ENCODE peak calls at places on chromosomes 13 and 19, in seven cellular contexts. P is neural crest cell, L is GM06990, Q is endodermal cell, I is AG04450, J is fibroblast of the aortic adventitia, F is brain microvascular endothelial cell. B is an unnamed sample.

GRCh38 chr19:11699931-11700794 is 38.6 kb downstream of the ZNF823 start:
- DNase-seq in P (peak; percentile 22), L (no peak), Q (peak; percentile 56), I (peak; percentile 2), J (peak; percentile 56), F (peak; percentile 37), B (no peak)

GRCh38 chr13:75938811-75939525 is 302.8 kb downstream of the LMO7 start:
- DNase-seq in P (no peak), L (no peak), Q (no peak), I (no peak), J (peak; percentile 61), F (no peak), B (no peak)

GRCh38 chr19:46049597-46049996 is 8.8 kb upstream of the IGFL4 start:
- DNase-seq in P (no peak), L (no peak), Q (peak; percentile 89), I (no peak), J (no peak), F (no peak), B (no peak)

GRCh38 chr19:5809053-5809452 is 4.2 kb downstream of the NRTN start:
- DNase-seq in P (no peak), L (no peak), Q (no peak), I (no peak), J (no peak), F (no peak), B (no peak)

GRCh38 chr19:49335784-49336481 is 727 bp downstream of the CD37 start:
- DNase-seq in P (no peak), L (no peak), Q (peak; percentile 11), I (no peak), J (no peak), F (no peak), B (no peak)

GRCh38 chr19:18762125-18763023 is 28.7 kb downstream of the COMP start:
- DNase-seq in P (no peak), L (no peak), Q (no peak), I (no peak), J (peak; percentile 64), F (no peak), B (no peak)

GRCh38 chr19:29724102-29724641 is 9.1 kb upstream of the C19orf12 start:
- DNase-seq in P (peak; percentile 36), L (peak; percentile 31), Q (peak; percentile 77), I (no peak), J (no peak), F (no peak), B (no peak)

GRCh38 chr19:19165396-19165795 is 4.7 kb downstream of the MEF2B start:
- DNase-seq in P (no peak), L (no peak), Q (no peak), I (no peak), J (no peak), F (no peak), B (no peak)

GRCh38 chr19:341386-342127 is 3.0 kb downstream of the MIER2 start:
- DNase-seq in P (no peak), L (no peak), Q (no peak), I (no peak), J (no peak), F (no peak), B (no peak)

GRCh38 chr13:43220873-43221578 is 197.6 kb downstream of the DNAJC15 start:
- DNase-seq in P (no peak), L (no peak), Q (no peak), I (no peak), J (no peak), F (no peak), B (no peak)

GRCh38 chr13:48492123-48493075 is 40.5 kb downstream of the RCBTB2 start:
- DNase-seq in P (no peak), L (peak; percentile 82), Q (no peak), I (no peak), J (peak; percentile 77), F (peak; percentile 11), B (peak; percentile 97)

GRCh38 chr19:44729516-44730033 is 18.9 kb upstream of the BCL3 start:
- DNase-seq in P (no peak), L (no peak), Q (no peak), I (no peak), J (no peak), F (no peak), B (no peak)

GRCh38 chr13:30037766-30038165 is 187.3 kb upstream of the UBL3 start:
- DNase-seq in P (no peak), L (no peak), Q (peak; percentile 23), I (no peak), J (peak; percentile 68), F (no peak), B (no peak)

GRCh38 chr13:100825551-100825950 is 151.0 kb upstream of the TMTC4 start:
- DNase-seq in P (no peak), L (no peak), Q (no peak), I (no peak), J (peak; percentile 79), F (no peak), B (no peak)

GRCh38 chr19:12943437-12944044 is 2.1 kb upstream of the RAD23A start:
- DNase-seq in P (no peak), L (no peak), Q (no peak), I (no peak), J (no peak), F (no peak), B (no peak)

GRCh38 chr19:17296278-17296677 is 6.9 kb downstream of the ABHD8 start:
- DNase-seq in P (no peak), L (no peak), Q (no peak), I (no peak), J (no peak), F (peak; percentile 38), B (no peak)

GRCh38 chr19:4969772-4970531 is 1.0 kb downstream of the KDM4B start:
- DNase-seq in P (no peak), L (no peak), Q (peak; percentile 64), I (no peak), J (peak; percentile 30), F (no peak), B (peak; percentile 38)

GRCh38 chr13:94516456-94516855 is 37.0 kb upstream of the DCT start:
- DNase-seq in P (no peak), L (no peak), Q (no peak), I (no peak), J (no peak), F (no peak), B (no peak)

GRCh38 chr13:45464141-45464686 is 525 bp upstream of the COG3 start:
- DNase-seq in P (no peak), L (no peak), Q (no peak), I (no peak), J (no peak), F (no peak), B (no peak)

GRCh38 chr13:45466359-45466758 is 1.6 kb downstream of the COG3 start:
- DNase-seq in P (no peak), L (no peak), Q (no peak), I (no peak), J (no peak), F (no peak), B (no peak)

GRCh38 chr13:45468676-45469075 is 3.9 kb downstream of the COG3 start:
- DNase-seq in P (no peak), L (no peak), Q (no peak), I (no peak), J (no peak), F (no peak), B (no peak)

DNA sequence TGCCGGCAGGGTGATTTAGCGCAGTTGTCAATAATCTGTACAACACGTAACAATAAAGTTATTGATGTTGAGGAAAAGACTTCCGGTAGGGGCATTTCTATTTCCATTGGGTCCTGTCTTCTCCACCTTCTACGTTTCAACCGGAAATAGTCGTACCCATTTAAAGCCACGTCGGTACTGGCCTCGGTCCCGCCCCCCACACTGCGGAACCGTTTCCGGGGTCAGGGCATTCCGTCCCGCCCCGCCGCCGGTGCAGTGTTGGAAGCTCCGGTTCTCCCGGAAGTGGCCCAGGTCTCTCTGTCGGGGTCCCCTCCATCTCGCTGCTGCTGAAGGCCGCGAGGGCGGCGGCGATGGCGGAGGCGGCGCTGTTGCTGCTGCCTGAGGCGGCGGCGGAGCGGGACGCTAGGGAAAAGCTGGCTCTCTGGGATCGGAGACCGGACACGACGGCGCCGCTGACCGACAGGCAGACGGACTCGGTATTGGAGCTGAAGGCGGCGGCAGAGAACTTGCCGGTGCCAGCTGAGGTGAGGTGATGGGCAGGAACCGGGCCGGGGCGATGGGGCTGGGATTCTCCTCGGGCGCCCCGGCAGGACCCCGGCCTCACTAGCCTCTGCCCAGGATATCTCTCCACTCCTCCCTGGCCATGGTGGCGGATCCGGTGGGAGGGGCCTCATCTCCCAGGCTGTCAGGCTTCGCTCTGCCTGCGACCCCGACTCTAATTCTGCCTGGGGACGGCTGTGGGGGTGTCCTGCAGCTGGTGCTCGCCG is at the start of gene COG3:
- DNase-seq in P (peak; percentile 82), L (peak; percentile 96), Q (peak; percentile 96), I (peak; percentile 92), J (peak; percentile 97), F (peak; percentile 96), B (peak; percentile 97)
- TF ChIP-seq CTCF in P (peak; percentile 13), L (peak; percentile 26), Q (no peak), I (peak; percentile 43), J (peak; percentile 61), F (no peak), B (peak; percentile 20)

GRCh38 chr19:40716655-40717324 is at the start of the genes COQ8B and ITPKC:
- DNase-seq in P (peak; percentile 99), L (peak; percentile 95), Q (peak; percentile 100), I (peak; percentile 91), J (peak; percentile 97), F (peak; percentile 97), B (peak; percentile 83)
- TF ChIP-seq CTCF in P (peak; percentile 39), L (no peak), Q (peak; percentile 52), I (no peak), J (no peak), F (no peak), B (peak; percentile 13)

DNA sequence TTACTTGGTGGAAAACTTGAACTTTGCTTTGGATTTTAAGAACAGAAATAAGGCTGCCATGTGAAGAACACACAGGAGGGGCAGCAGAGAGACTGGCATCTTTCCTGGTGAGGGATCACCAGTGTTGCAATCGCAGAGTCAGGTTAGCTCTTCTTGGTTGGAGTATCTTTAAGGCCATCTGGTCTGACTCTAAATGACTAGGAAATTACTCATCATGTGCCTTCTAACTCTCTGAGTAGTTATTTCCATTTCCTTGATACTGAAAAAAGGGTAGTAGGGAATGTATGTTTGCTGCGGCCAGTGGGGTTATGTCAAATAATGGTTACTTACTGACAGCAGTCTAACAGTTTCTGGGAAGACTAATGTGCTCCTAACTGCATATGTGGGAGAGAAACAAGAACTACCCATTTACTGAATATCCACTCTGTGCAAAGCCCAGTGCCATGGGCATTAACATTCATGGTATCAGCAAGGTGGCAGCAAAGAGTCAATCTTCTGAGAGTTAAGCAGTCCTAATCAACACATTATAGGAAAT is 122.1 kb downstream of the COG6 start:
- DNase-seq in P (no peak), L (no peak), Q (peak; percentile 59), I (peak; percentile 55), J (peak; percentile 84), F (peak; percentile 88), B (no peak)
- TF ChIP-seq CTCF in P (peak; percentile 25), L (peak; percentile 33), Q (peak; percentile 63), I (peak; percentile 58), J (peak; percentile 53), F (peak; percentile 79), B (peak; percentile 49)

DNA sequence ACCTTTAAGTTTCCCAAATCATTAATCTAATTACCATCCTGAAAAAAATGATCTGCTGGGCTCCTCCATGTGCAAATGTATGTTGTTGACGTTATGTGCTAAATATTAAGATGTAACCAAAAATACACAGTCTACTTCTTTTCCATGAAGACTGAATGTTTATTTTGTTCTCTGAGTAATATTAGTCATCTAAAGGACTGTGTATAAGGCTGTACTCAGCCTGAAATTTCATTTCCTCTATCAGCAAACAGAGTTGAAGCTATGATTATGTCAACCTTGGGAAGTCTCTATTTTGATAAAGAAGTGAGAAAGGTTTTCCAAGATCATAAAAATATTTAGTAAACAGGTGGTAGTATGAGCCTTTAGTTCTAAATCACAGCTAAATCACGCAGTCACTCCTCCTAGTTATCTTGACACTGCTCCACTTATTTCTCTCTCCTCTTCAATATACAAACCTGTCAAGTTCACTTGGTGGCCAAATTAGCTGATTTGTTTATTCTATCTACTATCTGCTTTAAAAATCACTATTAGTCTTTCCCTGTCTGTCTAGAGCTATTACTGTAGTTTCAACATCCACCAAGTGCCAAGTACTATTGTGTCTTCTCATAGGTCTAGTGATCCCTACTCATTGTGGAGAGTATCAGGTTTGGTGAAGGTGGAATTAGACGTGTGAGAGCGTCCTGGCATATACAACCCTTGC is 211.7 kb upstream of the STARD13 start:
- DNase-seq in P (no peak), L (no peak), Q (no peak), I (no peak), J (peak; percentile 34), F (no peak), B (no peak)
- TF ChIP-seq CTCF in P (no peak), L (no peak), Q (no peak), I (no peak), J (no peak), F (no peak), B (no peak)

B was measured in GM12864.